ENCODE peak calls at places on chromosomes 2 and 18, in ten cellular contexts. A is AG04450; L is upper lobe of right lung; U is GM23338; W is astrocyte; E is right cardiac atrium; Q is lower lobe of right lung; Z is astrocyte of the spinal cord; B is cardiac muscle cell; X is Jurkat, Clone E6-1. Y is an unnamed sample.

GRCh38 chr2:234981197-234982095 is 29.6 kb downstream of the SH3BP4 start:
- DNase-seq in W (peak; percentile 100), X (no peak), A (peak; percentile 97), Z (peak; percentile 99), B (peak; percentile 90), L (no peak), U (peak; percentile 84), Q (no peak), E (peak; percentile 86), Y (no peak)

GRCh38 chr2:38597115-38597514 is 5.6 kb downstream of the HNRNPLL start:
- DNase-seq in A (no peak), X (no peak), Q (no peak), W (no peak), B (no peak), Z (no peak), L (no peak), E (no peak), U (no peak), Y (no peak)

GRCh38 chr2:16554184-16554583 is 111.5 kb downstream of the CYRIA start:
- DNase-seq in L (no peak), W (no peak), X (no peak), A (no peak), E (no peak), Q (no peak), U (no peak), B (no peak), Z (no peak), Y (no peak)

GRCh38 chr2:210169871-210170441 is 1.3 kb downstream of the KANSL1L start:
- DNase-seq in L (no peak), E (no peak), X (no peak), W (peak; percentile 78), Z (peak; percentile 80), U (no peak), Q (peak; percentile 58), B (peak; percentile 1), A (no peak), Y (peak; percentile 30)

GRCh38 chr2:102149644-102150455 is 7.3 kb downstream of the IL1R1 start:
- DNase-seq in A (no peak), E (no peak), Q (no peak), X (no peak), B (no peak), Z (no peak), L (no peak), U (peak; percentile 35), W (peak; percentile 45), Y (no peak)

GRCh38 chr2:184599875-184600227 is 1.5 kb downstream of the ZNF804A start:
- DNase-seq in X (no peak), B (no peak), W (peak; percentile 22), Z (peak; percentile 53), A (no peak), U (no peak), Q (no peak), L (no peak), E (no peak), Y (no peak)

GRCh38 chr2:142869461-142870106 is 7.9 kb upstream of the KYNU start:
- DNase-seq in E (no peak), Q (no peak), L (no peak), A (no peak), Z (no peak), B (no peak), U (no peak), W (no peak), X (no peak), Y (no peak)

GRCh38 chr2:42328148-42328833 is 32.7 kb downstream of the COX7A2L start:
- DNase-seq in X (no peak), B (peak; percentile 9), L (no peak), W (peak; percentile 15), Z (peak; percentile 57), U (peak; percentile 35), E (no peak), Q (no peak), A (no peak), Y (no peak)

GRCh38 chr18:25283769-25284168 is 68.2 kb downstream of the ZNF521 start:
- DNase-seq in Q (no peak), A (no peak), W (no peak), X (no peak), E (no peak), L (no peak), B (no peak), U (no peak), Z (no peak), Y (no peak)

DNA sequence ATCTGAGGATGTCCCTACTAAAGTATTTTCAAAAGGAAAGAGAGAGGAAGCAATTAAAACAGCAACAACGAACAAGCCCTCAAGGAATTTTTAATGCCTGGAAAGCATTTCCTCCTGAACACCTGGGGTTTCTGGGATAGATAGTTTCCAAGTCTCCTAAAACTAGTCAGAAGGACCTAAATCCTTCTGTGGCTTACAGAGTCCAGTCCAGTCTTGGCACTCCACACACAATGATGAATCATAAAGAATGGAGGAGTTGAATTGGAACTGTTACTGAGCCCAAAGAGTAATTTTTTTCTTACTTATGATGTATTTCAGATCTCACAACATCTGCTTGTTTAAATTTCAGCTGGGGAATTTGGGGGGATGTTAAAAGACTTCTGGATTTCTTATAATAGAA is 144.6 kb upstream of the SETBP1 start:
- DNase-seq in W (peak; percentile 86), E (no peak), Q (no peak), Z (peak; percentile 81), U (no peak), X (no peak), A (no peak), L (no peak), B (no peak), Y (no peak)
- H3K4me3 ChIP-seq in W (no peak overlapping the region), E (no peak overlapping the region), Q (no peak overlapping the region), Z (no peak overlapping the region), U (no peak overlapping the region), X (no peak overlapping the region), A (no peak overlapping the region), L (no peak overlapping the region), B (no peak overlapping the region), Y (no peak overlapping the region)

DNA sequence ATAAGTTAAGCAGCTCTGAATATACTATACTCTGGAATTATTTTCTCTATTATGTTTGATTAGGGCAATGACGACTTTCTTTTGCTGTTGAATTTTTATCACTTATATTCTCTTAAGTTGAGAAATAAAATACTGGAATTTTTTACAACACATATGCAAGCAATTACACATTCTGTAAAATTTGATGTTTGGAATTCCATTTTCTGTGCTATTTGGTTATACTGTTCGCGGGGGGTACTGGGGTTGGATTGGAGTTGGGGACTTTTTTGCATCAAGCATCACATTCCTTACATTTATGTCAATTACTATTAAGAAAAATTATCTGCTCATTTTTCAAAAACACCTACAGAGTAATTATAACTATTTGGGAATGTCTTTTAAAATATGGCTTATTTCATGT is 2.1 kb downstream of the COL5A2 start:
- DNase-seq in Z (peak; percentile 34), W (no peak), U (no peak), Q (no peak), E (no peak), X (no peak), L (no peak), A (no peak), B (no peak), Y (no peak)
- H3K4me3 ChIP-seq in Z (peak overlapping the region; percentile 89), W (peak overlapping the region; percentile 98), U (no peak overlapping the region), Q (peak overlapping the region; percentile 47), E (peak overlapping the region; percentile 64), X (no peak overlapping the region), L (peak overlapping the region; percentile 51), A (peak overlapping the region; percentile 75), B (peak overlapping the region; percentile 64), Y (no peak overlapping the region)

GRCh38 chr2:8574196-8575010 is 107.5 kb upstream of the ID2 start:
- DNase-seq in X (no peak), W (peak; percentile 43), Z (no peak), L (no peak), Q (no peak), A (no peak), B (no peak), E (no peak), U (no peak), Y (no peak)

GRCh38 chr2:8572712-8573233 is 109.1 kb upstream of the ID2 start:
- DNase-seq in Q (no peak), U (no peak), L (peak; percentile 48), W (no peak), X (peak; percentile 78), Z (no peak), E (no peak), B (no peak), A (no peak), Y (no peak)

GRCh38 chr2:8573234-8573941 is 108.5 kb upstream of the ID2 start:
- DNase-seq in E (no peak), L (peak; percentile 46), X (no peak), U (peak; percentile 54), W (no peak), Q (no peak), Z (no peak), B (no peak), A (no peak), Y (no peak)

GRCh38 chr2:8575011-8575750 is 106.7 kb upstream of the ID2 start:
- DNase-seq in Z (no peak), Q (no peak), W (peak; percentile 20), U (no peak), B (no peak), L (no peak), X (peak; percentile 73), E (no peak), A (no peak), Y (no peak)

DNA sequence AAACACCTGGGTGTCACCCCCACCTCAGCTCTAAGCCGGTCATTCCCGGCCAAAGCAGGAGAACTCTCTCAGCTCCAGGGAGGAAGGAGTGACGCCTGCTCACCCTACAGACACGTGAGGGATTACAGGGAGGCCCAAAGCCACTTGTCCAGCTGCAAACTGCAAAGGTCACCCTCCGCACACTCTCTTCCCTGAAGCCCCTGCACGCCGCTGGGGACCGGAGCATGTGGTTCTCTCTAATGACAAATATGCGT is 108.0 kb upstream of the ID2 start:
- DNase-seq in Z (no peak), B (no peak), U (no peak), E (no peak), A (no peak), X (no peak), L (no peak), W (no peak), Q (no peak), Y (no peak)
- H3K4me3 ChIP-seq in Z (no peak overlapping the region), B (no peak overlapping the region), U (no peak overlapping the region), E (no peak overlapping the region), A (no peak overlapping the region), X (no peak overlapping the region), L (no peak overlapping the region), W (no peak overlapping the region), Q (no peak overlapping the region), Y (peak overlapping the region; percentile 49)

DNA sequence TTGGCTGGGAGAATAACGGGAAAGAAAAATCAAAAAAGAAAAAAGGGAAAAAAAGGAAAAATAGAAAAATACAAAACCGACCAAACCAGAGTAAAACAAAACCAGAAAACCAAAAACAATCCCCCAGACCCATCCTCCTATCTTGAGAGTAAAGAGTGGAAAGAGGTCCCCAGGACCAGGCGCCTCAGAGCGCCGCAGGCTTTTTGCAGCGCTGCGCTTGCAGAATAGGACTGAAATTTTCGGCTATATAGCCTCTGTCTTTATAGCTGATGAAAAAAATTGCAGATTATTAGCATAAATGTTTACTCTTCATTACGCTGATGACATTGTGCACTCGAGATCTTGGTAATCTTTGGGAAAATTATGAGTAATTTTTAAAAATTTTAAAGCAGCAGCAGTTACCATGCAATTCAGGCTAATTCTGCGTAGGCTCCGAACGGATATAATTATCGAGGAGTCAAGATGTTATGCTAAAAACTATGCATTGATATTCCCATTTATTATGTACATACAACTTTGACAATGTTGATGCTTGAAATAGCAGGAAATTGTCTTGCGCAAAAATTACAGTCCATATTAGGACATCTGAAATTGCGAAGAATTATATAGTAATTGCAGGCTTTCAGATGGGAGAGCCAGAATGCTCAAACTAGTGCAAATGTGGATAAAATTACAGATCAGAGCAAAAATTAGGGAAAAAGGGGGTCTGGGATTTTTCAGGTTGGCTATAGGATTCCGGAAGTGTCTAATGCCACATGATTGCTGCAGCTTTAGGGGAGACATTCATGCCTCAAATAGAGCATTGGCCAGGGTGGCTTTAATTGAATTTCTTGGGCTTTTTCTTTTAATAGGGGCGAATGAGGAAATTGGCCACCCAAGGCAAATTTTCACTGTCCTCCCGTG is 8.4 kb downstream of the DLX1 start:
- DNase-seq in A (no peak), L (no peak), Z (no peak), Q (no peak), U (peak; percentile 51), W (no peak), E (no peak), X (no peak), B (no peak), Y (no peak)
- H3K4me3 ChIP-seq in A (peak overlapping the region; percentile 63), L (no peak overlapping the region), Z (no peak overlapping the region), Q (no peak overlapping the region), U (peak overlapping the region; percentile 57), W (no peak overlapping the region), E (peak overlapping the region; percentile 21), X (no peak overlapping the region), B (no peak overlapping the region), Y (peak overlapping the region; percentile 0)